ENCODE peak calls at places on chromosomes 6 and 20, in four cellular contexts. One of them, this sample, is unnamed.
A peak's percentile ranks its signal among the peaks of the same experiment; 100 is the strongest.

GRCh38 chr6:101486124-101486523 is 92.6 kb downstream of the GRIK2 start:
- DNase-seq in mesendoderm: no peak
- DNase-seq in IMR-90: no peak
- DNase-seq in H1: no peak
- DNase-seq in this sample: no peak

GRCh38 chr20:2688041-2688591 is 4.5 kb upstream of the EBF4 start:
- DNase-seq in mesendoderm: peak; percentile 59
- DNase-seq in IMR-90: peak; percentile 29
- DNase-seq in H1: peak; percentile 77
- DNase-seq in this sample: peak; percentile 76

GRCh38 chr20:10919549-10920140 is 245.8 kb upstream of the JAG1 start:
- DNase-seq in mesendoderm: no peak
- DNase-seq in IMR-90: peak; percentile 86
- DNase-seq in H1: no peak
- DNase-seq in this sample: no peak

GRCh38 chr6:113067612-113068262 is 720.6 kb downstream of the RFPL4B start:
- DNase-seq in mesendoderm: no peak
- DNase-seq in IMR-90: peak; percentile 62
- DNase-seq in H1: no peak
- DNase-seq in this sample: no peak

GRCh38 chr20:61809006-61809770 is 256.5 kb downstream of the TAF4 start:
- DNase-seq in mesendoderm: no peak
- DNase-seq in IMR-90: no peak
- DNase-seq in H1: no peak
- DNase-seq in this sample: no peak

GRCh38 chr6:24897186-24897585 is 38.6 kb downstream of the RIPOR2 start:
- DNase-seq in mesendoderm: no peak
- DNase-seq in IMR-90: no peak
- DNase-seq in H1: no peak
- DNase-seq in this sample: no peak

GRCh38 chr6:79378957-79379356 is 144.5 kb upstream of the HMGN3 start:
- DNase-seq in mesendoderm: no peak
- DNase-seq in IMR-90: no peak
- DNase-seq in H1: no peak
- DNase-seq in this sample: no peak

GRCh38 chr6:161838306-161839035 is 564.6 kb upstream of the AGPAT4 start:
- DNase-seq in mesendoderm: peak; percentile 82
- DNase-seq in IMR-90: no peak
- DNase-seq in H1: peak; percentile 56
- DNase-seq in this sample: peak; percentile 79

GRCh38 chr6:148464319-148465010 is 121.8 kb downstream of the SASH1 start:
- DNase-seq in mesendoderm: peak; percentile 70
- DNase-seq in IMR-90: peak; percentile 79
- DNase-seq in H1: peak; percentile 85
- DNase-seq in this sample: peak; percentile 56

GRCh38 chr6:30483677-30484279 is 5.5 kb upstream of the HLA-E start:
- DNase-seq in mesendoderm: peak; percentile 50
- DNase-seq in IMR-90: peak; percentile 74
- DNase-seq in H1: no peak
- DNase-seq in this sample: no peak

GRCh38 chr6:89887452-89888137 is 6.7 kb upstream of the GJA10 start:
- DNase-seq in mesendoderm: peak; percentile 16
- DNase-seq in IMR-90: no peak
- DNase-seq in H1: peak; percentile 54
- DNase-seq in this sample: peak; percentile 58

GRCh38 chr20:40812415-40813212 is 123.6 kb upstream of the MAFB start:
- DNase-seq in mesendoderm: no peak
- DNase-seq in IMR-90: no peak
- DNase-seq in H1: no peak
- DNase-seq in this sample: peak; percentile 19

GRCh38 chr20:51528263-51529026 is 14.1 kb downstream of the NFATC2 start:
- DNase-seq in mesendoderm: no peak
- DNase-seq in IMR-90: no peak
- DNase-seq in H1: no peak
- DNase-seq in this sample: no peak

GRCh38 chr20:52242237-52243230 is 51.0 kb upstream of the ZFP64 start:
- DNase-seq in mesendoderm: peak; percentile 6
- DNase-seq in IMR-90: peak; percentile 11
- DNase-seq in H1: no peak
- DNase-seq in this sample: no peak

GRCh38 chr6:89536230-89536629 is 102.3 kb downstream of the LYRM2 start:
- DNase-seq in mesendoderm: peak; percentile 77
- DNase-seq in IMR-90: no peak
- DNase-seq in H1: no peak
- DNase-seq in this sample: peak; percentile 56

GRCh38 chr20:10115021-10115420 is 80.2 kb downstream of the ANKEF1 start:
- DNase-seq in mesendoderm: no peak
- DNase-seq in IMR-90: peak; percentile 79
- DNase-seq in H1: no peak
- DNase-seq in this sample: no peak

GRCh38 chr20:19969507-19970255 is 47.5 kb upstream of the NAA20 start:
- DNase-seq in mesendoderm: no peak
- DNase-seq in IMR-90: no peak
- DNase-seq in H1: no peak
- DNase-seq in this sample: no peak

GRCh38 chr20:19968488-19969073 is 48.6 kb upstream of the NAA20 start:
- DNase-seq in mesendoderm: no peak
- DNase-seq in IMR-90: no peak
- DNase-seq in H1: no peak
- DNase-seq in this sample: no peak

GRCh38 chr20:19966840-19967239 is 50.3 kb upstream of the NAA20 start:
- DNase-seq in mesendoderm: no peak
- DNase-seq in IMR-90: no peak
- DNase-seq in H1: no peak
- DNase-seq in this sample: no peak

GRCh38 chr20:19969106-19969505 is 48.1 kb upstream of the NAA20 start:
- DNase-seq in mesendoderm: no peak
- DNase-seq in IMR-90: no peak
- DNase-seq in H1: no peak
- DNase-seq in this sample: no peak

DNA sequence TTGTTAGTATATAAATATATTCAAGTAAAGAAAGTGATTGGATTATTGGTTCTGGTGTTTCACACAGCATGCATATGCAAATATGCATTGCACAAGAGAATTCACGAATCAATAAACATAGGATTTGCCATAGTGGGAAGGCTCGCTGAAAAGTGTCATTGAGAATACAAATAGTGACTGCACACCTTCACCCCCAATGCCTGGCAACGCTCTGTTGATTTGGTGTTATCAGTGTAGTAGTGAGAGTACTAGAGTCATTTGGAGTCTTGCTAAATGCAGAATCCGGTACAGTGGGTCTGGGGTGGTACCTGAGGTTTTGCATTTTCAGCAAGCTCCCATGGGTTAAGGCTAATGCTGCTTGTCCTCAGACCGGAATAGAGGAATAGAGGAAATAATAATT is 49.7 kb upstream of the NAA20 start:
- DNase-seq in mesendoderm: no peak
- DNase-seq in IMR-90: no peak
- DNase-seq in H1: no peak
- DNase-seq in this sample: no peak
- H4K5ac ChIP-seq in mesendoderm: no peak overlapping the region
- H4K5ac ChIP-seq in IMR-90: no peak overlapping the region
- H4K5ac ChIP-seq in H1: no peak overlapping the region
- H4K5ac ChIP-seq in this sample: no peak overlapping the region

GRCh38 chr6:35484921-35485392 is 11.9 kb downstream of the TEAD3 start:
- DNase-seq in mesendoderm: peak; percentile 62
- DNase-seq in IMR-90: peak; percentile 50
- DNase-seq in H1: peak; percentile 55
- DNase-seq in this sample: peak; percentile 67
- H2BK120ac ChIP-seq in mesendoderm: no peak overlapping the region
- H2BK120ac ChIP-seq in IMR-90: peak overlapping the region; percentile 86
- H2BK120ac ChIP-seq in H1: peak overlapping the region; percentile 93
- H2BK120ac ChIP-seq in this sample: no peak overlapping the region

DNA sequence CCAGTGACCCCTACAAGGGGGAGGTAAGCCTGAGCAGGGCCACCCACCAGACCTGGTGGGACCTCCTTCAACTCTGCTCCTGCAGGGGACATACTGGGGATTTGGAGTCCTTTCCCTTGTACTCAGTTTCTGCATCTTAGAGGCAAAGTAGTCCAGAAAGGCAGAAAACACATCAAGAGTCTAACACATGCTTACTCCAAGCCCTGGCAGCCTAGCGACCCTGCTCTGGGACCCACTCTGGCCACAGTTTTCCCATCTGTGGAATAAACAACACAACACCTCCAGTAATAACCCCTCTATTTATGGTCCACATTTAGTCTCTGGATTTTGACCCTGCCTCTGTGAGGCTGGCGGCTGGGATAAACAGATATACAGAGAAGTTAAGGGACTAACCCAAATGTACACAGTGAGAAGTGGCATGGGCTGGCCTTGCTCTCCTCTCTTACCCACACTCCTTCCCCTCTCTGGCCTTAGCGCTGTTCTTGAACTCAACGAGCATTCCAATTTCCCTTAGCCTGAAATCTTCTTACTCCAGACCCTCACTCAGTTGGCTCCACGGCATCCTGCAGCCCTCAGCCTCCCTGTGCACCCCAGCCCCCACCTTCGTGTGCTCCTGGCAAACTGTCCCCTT is 16.1 kb upstream of the TLDC2 start:
- DNase-seq in mesendoderm: no peak
- DNase-seq in IMR-90: no peak
- DNase-seq in H1: no peak
- DNase-seq in this sample: no peak
- H2AK5ac ChIP-seq in mesendoderm: no peak overlapping the region
- H2AK5ac ChIP-seq in IMR-90: peak overlapping the region; percentile 65
- H2AK5ac ChIP-seq in H1: no peak overlapping the region
- H2AK5ac ChIP-seq in this sample: no peak overlapping the region

DNA sequence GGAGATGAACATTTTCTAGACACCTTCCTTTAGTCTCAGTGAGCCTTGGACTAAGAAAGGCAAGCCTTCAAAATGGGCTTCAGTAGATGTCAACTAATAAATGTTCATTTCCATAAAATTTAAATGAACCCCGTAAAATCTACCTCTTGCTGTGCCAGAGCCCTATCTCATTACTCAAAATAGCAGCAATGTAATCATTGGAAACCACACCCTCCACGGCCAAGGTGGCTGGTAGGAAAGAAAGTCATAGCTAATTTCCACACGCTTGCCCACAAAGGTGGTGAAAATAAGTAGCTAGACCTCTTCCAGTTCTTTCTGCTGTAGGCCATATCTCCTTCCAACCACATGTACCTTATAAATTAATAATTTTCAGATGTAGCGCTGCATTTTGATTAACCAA is 290.9 kb downstream of the ZNF217 start:
- DNase-seq in mesendoderm: no peak
- DNase-seq in IMR-90: no peak
- DNase-seq in H1: no peak
- DNase-seq in this sample: no peak
- H4K5ac ChIP-seq in mesendoderm: no peak overlapping the region
- H4K5ac ChIP-seq in IMR-90: no peak overlapping the region
- H4K5ac ChIP-seq in H1: no peak overlapping the region
- H4K5ac ChIP-seq in this sample: no peak overlapping the region

DNA sequence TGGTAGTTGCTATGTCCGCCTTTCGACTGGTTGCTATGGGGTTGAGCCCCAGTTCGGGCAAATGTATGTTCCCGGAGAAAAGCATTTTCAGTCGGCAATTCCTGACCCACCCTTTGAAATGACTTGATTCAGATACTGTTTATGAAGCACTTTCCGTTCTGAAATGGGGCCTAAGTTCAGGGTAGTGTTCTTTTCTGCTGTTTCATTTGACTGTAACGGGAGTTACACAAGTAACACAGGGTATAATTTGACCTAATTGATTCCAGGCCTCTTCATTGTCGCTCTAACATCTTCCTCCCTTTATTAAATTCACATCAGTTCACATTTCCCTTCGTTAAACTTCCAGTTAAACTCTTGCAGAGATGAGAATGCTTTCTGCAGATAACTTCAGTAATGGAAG is 85.5 kb downstream of the BMP6 start:
- DNase-seq in mesendoderm: no peak
- DNase-seq in IMR-90: no peak
- DNase-seq in H1: no peak
- DNase-seq in this sample: no peak
- H2BK120ac ChIP-seq in mesendoderm: no peak overlapping the region
- H2BK120ac ChIP-seq in IMR-90: no peak overlapping the region
- H2BK120ac ChIP-seq in H1: no peak overlapping the region
- H2BK120ac ChIP-seq in this sample: no peak overlapping the region

GRCh38 chr20:35385733-35386132 is 26.0 kb downstream of the UQCC1 start:
- DNase-seq in mesendoderm: no peak
- DNase-seq in IMR-90: peak; percentile 43
- DNase-seq in H1: no peak
- DNase-seq in this sample: no peak
- H2AK5ac ChIP-seq in mesendoderm: no peak overlapping the region
- H2AK5ac ChIP-seq in IMR-90: no peak overlapping the region
- H2AK5ac ChIP-seq in H1: no peak overlapping the region
- H2AK5ac ChIP-seq in this sample: no peak overlapping the region

GRCh38 chr6:28768187-28768913 is 155.4 kb downstream of the TRIM27 start:
- DNase-seq in mesendoderm: peak; percentile 78
- DNase-seq in IMR-90: no peak
- DNase-seq in H1: no peak
- DNase-seq in this sample: peak; percentile 27

GRCh38 chr6:28772480-28773381 is 151.1 kb downstream of the TRIM27 start:
- DNase-seq in mesendoderm: peak; percentile 67
- DNase-seq in IMR-90: no peak
- DNase-seq in H1: no peak
- DNase-seq in this sample: peak; percentile 45

GRCh38 chr6:28769626-28770402 is 154.0 kb downstream of the TRIM27 start:
- DNase-seq in mesendoderm: peak; percentile 88
- DNase-seq in IMR-90: peak; percentile 20
- DNase-seq in H1: no peak
- DNase-seq in this sample: peak; percentile 65

GRCh38 chr6:28771401-28772267 is 152.2 kb downstream of the TRIM27 start:
- DNase-seq in mesendoderm: peak; percentile 89
- DNase-seq in IMR-90: no peak
- DNase-seq in H1: peak; percentile 89
- DNase-seq in this sample: peak; percentile 82

DNA sequence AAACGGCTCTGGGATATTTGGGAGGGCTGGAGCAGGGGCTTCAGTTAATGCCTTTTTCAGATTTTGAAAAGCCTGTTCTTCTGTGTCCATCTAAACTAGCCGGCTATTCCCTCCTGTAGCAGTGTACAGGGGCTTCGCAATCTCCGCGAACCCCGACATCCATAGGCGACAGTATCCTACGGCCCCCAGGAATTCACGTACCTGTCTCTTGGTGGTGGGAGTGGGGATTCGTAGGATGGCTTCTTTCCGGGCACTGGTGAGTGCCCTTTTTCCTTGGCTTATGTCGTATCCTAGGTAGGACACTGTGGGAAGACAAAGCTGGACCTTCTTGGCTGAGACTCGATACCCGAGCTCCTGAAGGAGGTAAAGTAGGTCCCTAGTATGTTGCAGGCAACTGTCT is 153.1 kb downstream of the TRIM27 start:
- DNase-seq in mesendoderm: no peak
- DNase-seq in IMR-90: no peak
- DNase-seq in H1: no peak
- DNase-seq in this sample: no peak
- H4K5ac ChIP-seq in mesendoderm: no peak overlapping the region
- H4K5ac ChIP-seq in IMR-90: no peak overlapping the region
- H4K5ac ChIP-seq in H1: no peak overlapping the region
- H4K5ac ChIP-seq in this sample: no peak overlapping the region

This sample was measured in H9.